ENCODE peak calls at places on chromosomes 3 and 15, in eight cellular contexts. D, M, U, E, A, R, J and V are unnamed samples.

GRCh38 chr3:12097972-12098371 is 60.7 kb downstream of the TIMP4 start:
- DNase-seq in M (no peak), D (no peak), E (no peak), A (no peak), U (no peak), R (no peak), J (no peak), V (no peak)

GRCh38 chr3:67646586-67647234 is 7.7 kb downstream of the SUCLG2 start:
- DNase-seq in D (no peak), M (no peak), A (peak; percentile 23), R (no peak), U (no peak), J (no peak), E (no peak), V (no peak)

GRCh38 chr3:24410861-24411260 is 83.8 kb downstream of the THRB start:
- DNase-seq in M (peak; percentile 21), U (no peak), R (no peak), J (no peak), A (no peak), D (no peak), E (no peak), V (no peak)

GRCh38 chr3:176767385-176767784 is 429.9 kb downstream of the TBL1XR1 start:
- DNase-seq in J (no peak), E (peak; percentile 57), M (no peak), A (peak; percentile 2), U (no peak), D (no peak), R (no peak), V (peak; percentile 14)

GRCh38 chr3:73504255-73504654 is 120.5 kb downstream of the PDZRN3 start:
- DNase-seq in M (no peak), U (no peak), A (no peak), E (no peak), D (no peak), R (peak; percentile 83), J (no peak), V (no peak)

GRCh38 chr3:197542741-197543454 is 12.9 kb downstream of the BDH1 start:
- DNase-seq in E (no peak), M (no peak), J (no peak), A (no peak), R (no peak), D (no peak), U (no peak), V (no peak)

GRCh38 chr3:174023445-174023844 is 625.9 kb downstream of the NLGN1 start:
- DNase-seq in U (no peak), D (no peak), R (peak; percentile 23), J (no peak), A (no peak), E (no peak), M (peak; percentile 24), V (no peak)

GRCh38 chr15:93035092-93035915 is 53.7 kb downstream of the RGMA start:
- DNase-seq in A (no peak), R (no peak), J (no peak), U (no peak), D (no peak), E (no peak), M (no peak), V (no peak)

GRCh38 chr3:79761441-79761840 is 6.4 kb downstream of the ROBO1 start:
- DNase-seq in J (no peak), R (no peak), M (no peak), D (no peak), U (no peak), A (no peak), E (no peak), V (no peak)

GRCh38 chr3:51709675-51710074 is 2.8 kb downstream of the GRM2 start:
- DNase-seq in M (no peak), R (no peak), D (no peak), A (no peak), E (no peak), U (no peak), J (no peak), V (no peak)

GRCh38 chr3:149971403-149972075 is 844 bp upstream of the PFN2 start:
- DNase-seq in A (peak; percentile 74), D (peak; percentile 32), M (no peak), E (peak; percentile 38), U (peak; percentile 29), R (peak; percentile 92), J (peak; percentile 24), V (peak; percentile 62)

GRCh38 chr3:71926242-71926560 is 141.3 kb upstream of the PROK2 start:
- DNase-seq in U (peak; percentile 35), R (peak; percentile 62), E (no peak), D (no peak), J (peak; percentile 1), M (no peak), A (peak; percentile 7), V (peak; percentile 53)

GRCh38 chr15:25697586-25697985 is 165.5 kb downstream of the ATP10A start:
- DNase-seq in D (no peak), U (no peak), E (no peak), A (no peak), M (no peak), R (no peak), J (no peak), V (no peak)

GRCh38 chr15:101043911-101044624 is 124.9 kb downstream of the LRRK1 start:
- DNase-seq in A (no peak), M (peak; percentile 6), R (no peak), U (no peak), E (no peak), J (no peak), D (no peak), V (no peak)

GRCh38 chr3:57755368-57756021 is 614 bp upstream of the SLMAP start:
- DNase-seq in U (peak; percentile 23), J (peak; percentile 24), D (peak; percentile 44), E (peak; percentile 33), M (peak; percentile 23), R (peak; percentile 86), A (no peak), V (peak; percentile 64)

GRCh38 chr15:82275410-82275809 is 12.8 kb downstream of the SAXO2 start:
- DNase-seq in R (no peak), M (no peak), U (no peak), D (no peak), A (no peak), J (no peak), E (no peak), V (no peak)

GRCh38 chr3:67558429-67558828 is 96.0 kb downstream of the SUCLG2 start:
- DNase-seq in D (no peak), M (no peak), E (peak; percentile 43), J (no peak), A (peak; percentile 55), R (no peak), U (no peak), V (no peak)

GRCh38 chr3:11640009-11640673 is 3.6 kb downstream of the VGLL4 start:
- DNase-seq in R (no peak), J (no peak), M (no peak), A (no peak), U (no peak), E (no peak), D (no peak), V (no peak)

GRCh38 chr3:46965151-46965550 is 11.4 kb downstream of the CCDC12 start:
- DNase-seq in A (no peak), U (no peak), R (no peak), E (no peak), M (no peak), D (no peak), J (no peak), V (peak; percentile 79)

GRCh38 chr3:150059241-150059640 is 88.5 kb upstream of the PFN2 start:
- DNase-seq in A (no peak), J (no peak), M (no peak), D (no peak), E (no peak), R (no peak), U (no peak), V (peak; percentile 47)

GRCh38 chr3:189275182-189275581 is 103.4 kb downstream of the TPRG1 start:
- DNase-seq in E (no peak), R (no peak), A (no peak), U (no peak), M (no peak), J (no peak), D (no peak), V (no peak)